ENCODE peak calls at places on chromosomes 3 and 15, in ten cellular contexts. F is WTC11; V is uterus; T is ascending aorta; U is HTR-8/SVneo; Q is ecto neural progenitor cell; Z is psoas muscle; D is stimulated activated CD4-positive, alpha-beta T cell treated with anti-CD3 and anti-CD28 coated beads, Interleukin-15, amount 100 ng/mL, for 1 hour; A is AML-193; J is PC-3. I is an unnamed sample.
A peak's percentile ranks its signal among the peaks of the same experiment; 100 is the strongest.

GRCh38 chr3:42750834-42751233 is 22.2 kb downstream of the CCDC13 start:
- DNase-seq in F (no peak), V (no peak), T (no peak), U (no peak), Q (no peak), Z (no peak), D (no peak), A (no peak), J (no peak), I (no peak)

GRCh38 chr15:79101866-79102581 is 11.4 kb upstream of the RASGRF1 start:
- DNase-seq in F (no peak), V (no peak), T (no peak), U (no peak), Q (peak; percentile 13), Z (no peak), D (no peak), A (no peak), J (no peak), I (no peak)

GRCh38 chr15:66682865-66683264 is 19.2 kb upstream of the SMAD6 start:
- DNase-seq in F (no peak), V (no peak), T (no peak), U (no peak), Q (no peak), Z (no peak), D (no peak), A (no peak), J (no peak), I (peak; percentile 58)

GRCh38 chr15:64029111-64029510 is 17.2 kb downstream of the DAPK2 start:
- DNase-seq in F (no peak), V (no peak), T (no peak), U (no peak), Q (no peak), Z (no peak), D (no peak), A (no peak), J (no peak), I (no peak)

GRCh38 chr3:167102071-167102470 is 278.0 kb downstream of the ZBBX start:
- DNase-seq in F (peak; percentile 43), V (no peak), T (no peak), U (no peak), Q (no peak), Z (no peak), D (no peak), A (peak; percentile 57), J (peak; percentile 29), I (no peak)

GRCh38 chr15:40282870-40283614 is at the start of gene ANKRD63:
- DNase-seq in F (no peak), V (no peak), T (no peak), U (no peak), Q (peak; percentile 65), Z (no peak), D (peak; percentile 21), A (no peak), J (peak; percentile 20), I (no peak)

GRCh38 chr15:88252441-88252840 is 4.1 kb downstream of the NTRK3 start:
- DNase-seq in F (no peak), V (no peak), T (no peak), U (no peak), Q (no peak), Z (no peak), D (no peak), A (no peak), J (no peak), I (no peak)

GRCh38 chr3:66312039-66312438 is 91.2 kb downstream of the SLC25A26 start:
- DNase-seq in F (no peak), V (no peak), T (no peak), U (no peak), Q (no peak), Z (peak; percentile 25), D (no peak), A (no peak), J (no peak), I (no peak)

GRCh38 chr15:64942356-64942755 is 30.7 kb downstream of the ANKDD1A start:
- DNase-seq in F (no peak), V (no peak), T (no peak), U (no peak), Q (no peak), Z (no peak), D (no peak), A (no peak), J (no peak), I (no peak)

GRCh38 chr15:100694381-100695012 is 92.1 kb downstream of the ASB7 start:
- DNase-seq in F (no peak), V (peak; percentile 67), T (no peak), U (no peak), Q (no peak), Z (no peak), D (no peak), A (no peak), J (no peak), I (no peak)

GRCh38 chr3:149553781-149554451 is 79.4 kb downstream of the TM4SF4 start:
- DNase-seq in F (no peak), V (peak; percentile 74), T (no peak), U (no peak), Q (no peak), Z (no peak), D (no peak), A (no peak), J (no peak), I (no peak)

I was measured in epithelial cell of esophagus.